ENCODE peak calls at places on chromosomes 11 and 22, in five cellular contexts. C, L, M, S and N are unnamed samples.

GRCh38 chr11:104163100-104164027 is 583 bp downstream of the PDGFD start:
- DNase-seq in M (peak), C (peak), L (peak), S (peak), N (peak)

GRCh38 chr22:19814428-19814827 is 40.2 kb downstream of the GNB1L start:
- DNase-seq in L (no peak), M (no peak), C (no peak), S (no peak), N (no peak)

GRCh38 chr11:27640954-27641353 is 59.3 kb downstream of the BDNF start:
- DNase-seq in S (no peak), M (no peak), C (no peak), L (no peak), N (no peak)

GRCh38 chr22:49523374-49524008 is 304.2 kb downstream of the BRD1 start:
- DNase-seq in C (no peak), M (no peak), L (no peak), S (no peak), N (no peak)

GRCh38 chr22:31867386-31868153 is 76.8 kb upstream of the YWHAH start:
- DNase-seq in S (no peak), L (no peak), M (no peak), C (peak), N (no peak)

GRCh38 chr11:117390743-117391142 is 63.1 kb downstream of the CEP164 start:
- DNase-seq in M (no peak), L (no peak), S (no peak), C (no peak), N (no peak)

GRCh38 chr22:45235851-45236342 is 4.8 kb downstream of the KIAA0930 start:
- DNase-seq in L (no peak), M (no peak), C (no peak), S (no peak), N (no peak)

GRCh38 chr22:45105281-45105700 is 58.4 kb upstream of the NUP50 start:
- DNase-seq in S (no peak), C (no peak), L (peak), M (no peak), N (peak)

GRCh38 chr22:20436309-20437252 is 1.0 kb downstream of the SCARF2 start:
- DNase-seq in C (peak), L (peak), M (peak), S (peak), N (peak)

GRCh38 chr11:100825610-100826009 is 138.5 kb downstream of the ARHGAP42 start:
- DNase-seq in C (no peak), L (no peak), M (no peak), S (no peak), N (no peak)

GRCh38 chr11:73939096-73939495 is 11.7 kb upstream of the DNAJB13 start:
- DNase-seq in M (peak), S (no peak), L (no peak), C (no peak), N (no peak)

GRCh38 chr11:110433393-110434333 is 3.9 kb downstream of the FDX1 start:
- DNase-seq in L (peak), C (no peak), M (peak), S (no peak), N (peak)

GRCh38 chr11:67056640-67057409 is at the start of gene RHOD:
- DNase-seq in S (peak), L (no peak), C (peak), M (peak), N (no peak)

GRCh38 chr11:14320020-14320419 is 39.0 kb downstream of the RRAS2 start:
- DNase-seq in S (no peak), L (peak), M (no peak), C (no peak), N (peak)

GRCh38 chr22:46149493-46149997 is 781 bp upstream of the PPARA start:
- DNase-seq in S (peak), L (no peak), C (peak), M (peak), N (peak)

GRCh38 chr11:85444479-85444878 is 182.7 kb downstream of the DLG2 start:
- DNase-seq in L (no peak), M (no peak), C (no peak), S (no peak), N (no peak)

GRCh38 chr22:43085658-43086606 is 3.3 kb downstream of the TTLL1 start:
- DNase-seq in M (no peak), L (no peak), S (no peak), C (no peak), N (no peak)

GRCh38 chr11:66683877-66684276 is 6.2 kb upstream of the RBM4B start:
- DNase-seq in S (no peak), M (no peak), C (no peak), L (no peak), N (no peak)

GRCh38 chr11:34614334-34615113 is 6.4 kb upstream of the EHF start:
- DNase-seq in M (no peak), L (peak), C (no peak), S (no peak), N (peak)

GRCh38 chr11:9875862-9876261 is 212.0 kb downstream of the SWAP70 start:
- DNase-seq in S (no peak), C (no peak), L (no peak), M (no peak), N (no peak)

GRCh38 chr11:6925636-6926207 is 504 bp upstream of the ZNF215 start:
- DNase-seq in S (no peak), M (peak), C (no peak), L (peak), N (peak)

GRCh38 chr11:10623797-10624761 is 55.6 kb upstream of the LYVE1 start:
- DNase-seq in S (no peak), L (peak), M (peak), C (peak), N (peak)

DNA sequence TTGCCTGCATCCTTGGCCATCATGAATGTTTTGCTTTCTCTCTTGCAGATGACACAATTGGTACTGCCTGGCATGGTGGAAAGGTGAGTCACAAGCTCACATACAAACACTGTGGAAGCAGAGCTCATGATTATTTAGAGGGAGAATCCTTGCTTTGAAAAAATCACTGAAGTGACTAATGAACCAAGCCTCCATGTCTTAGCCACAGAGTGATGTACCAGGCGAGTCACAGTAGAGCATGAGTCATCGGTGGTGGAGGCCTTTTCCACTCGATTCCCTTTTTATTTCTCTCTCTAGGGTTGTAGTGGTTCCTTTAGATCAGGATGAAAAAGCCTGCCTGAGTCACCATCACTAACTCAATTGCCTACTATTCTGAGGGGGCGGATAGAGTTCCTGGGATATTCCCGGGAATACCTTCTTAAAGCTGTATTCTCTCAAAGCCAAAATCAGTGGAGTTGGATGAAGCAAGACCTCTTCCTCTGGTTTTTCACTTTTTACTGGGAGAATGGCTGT is 49.6 kb upstream of the ALKBH3 start:
- DNase-seq in C (no peak), M (peak), S (peak), L (peak), N (peak)
- H3K18ac ChIP-seq in C (no peak), M (no peak), S (no peak), L (no peak), N (no peak)

DNA sequence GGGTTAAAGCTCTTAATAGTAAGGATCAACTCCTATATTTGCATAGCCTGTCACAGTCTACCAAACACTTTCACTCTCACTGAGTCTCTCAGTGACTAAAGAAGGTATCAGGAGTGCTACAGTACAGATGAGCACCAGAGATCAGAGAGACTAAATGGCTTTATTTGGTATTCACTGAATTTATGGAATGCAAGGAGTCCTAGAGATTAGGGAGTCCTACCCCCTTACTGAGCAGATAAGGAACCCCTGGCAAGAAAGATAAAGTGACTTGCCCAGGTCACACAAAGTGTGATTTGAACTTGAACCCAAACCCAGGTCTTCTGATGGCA is 396.4 kb upstream of the CCDC90B start:
- DNase-seq in S (no peak), M (peak), C (no peak), L (no peak), N (no peak)
- H3K4me3 ChIP-seq in S (no peak), M (no peak), C (no peak), L (no peak), N (no peak)

DNA sequence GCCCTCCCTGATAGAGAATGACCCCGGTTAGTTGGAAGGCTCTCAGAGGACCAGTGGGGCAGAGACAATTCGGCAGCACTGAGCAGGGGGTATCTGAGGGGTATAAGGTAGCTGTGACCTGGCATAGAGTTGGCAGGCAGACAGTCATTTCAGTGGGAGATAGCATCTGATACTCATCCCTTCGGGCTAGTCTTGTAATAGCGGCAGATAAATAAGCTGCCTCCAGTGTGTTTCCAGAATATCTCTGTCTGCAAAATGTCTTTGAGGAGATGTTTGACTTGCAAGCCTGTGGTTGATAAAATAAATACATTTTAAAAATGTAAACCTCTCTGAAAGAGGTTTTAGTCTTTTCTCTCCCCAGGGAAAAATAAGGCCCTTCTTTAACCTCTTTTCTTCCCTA is 54.2 kb downstream of the TEAD1 start:
- DNase-seq in C (no peak), L (peak), M (no peak), S (no peak), N (no peak)
- H3K18ac ChIP-seq in C (no peak), L (no peak), M (no peak), S (no peak), N (no peak)

GRCh38 chr22:37442537-37442936 is 15.3 kb upstream of the ELFN2 start:
- DNase-seq in C (no peak), S (no peak), L (peak), M (no peak), N (peak)
- H3K4me3 ChIP-seq in C (no peak), S (no peak), L (no peak), M (no peak), N (no peak)

DNA sequence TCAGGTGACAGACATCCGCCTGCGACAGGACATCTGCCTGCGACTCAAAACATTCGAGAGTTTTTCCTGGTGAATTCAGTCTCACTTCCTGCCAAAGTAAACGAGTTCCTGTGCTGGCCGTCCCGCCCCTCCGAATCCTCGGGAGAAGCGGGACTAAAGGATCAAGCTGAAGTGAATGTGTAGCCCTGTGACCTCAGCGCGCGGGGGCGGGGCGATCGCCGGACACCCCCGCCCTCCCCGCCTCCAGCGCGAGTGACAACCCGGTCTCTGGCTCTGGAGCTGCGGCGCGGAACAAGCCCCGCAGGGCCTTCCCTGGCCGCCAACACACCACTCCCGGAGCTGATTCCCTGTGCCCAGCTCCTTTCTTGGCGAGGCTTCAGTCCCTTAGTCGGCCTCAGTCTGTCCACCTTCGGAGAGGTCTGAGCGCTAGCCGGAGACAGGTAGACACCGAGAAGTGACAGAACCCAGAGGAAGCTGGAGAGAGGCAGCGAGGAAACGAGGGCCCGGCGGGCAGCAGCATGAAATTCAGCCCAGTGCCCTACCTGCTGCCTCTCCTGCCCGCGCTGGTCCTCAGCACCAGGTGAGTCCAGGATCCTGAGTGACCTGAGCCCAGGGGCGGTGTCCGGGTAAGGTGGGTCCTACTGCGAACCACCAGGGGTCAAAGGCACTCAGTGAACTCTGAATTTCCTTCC is 766.4 kb upstream of the LUZP2 start:
- DNase-seq in S (no peak), C (no peak), L (no peak), M (no peak), N (no peak)
- H3K18ac ChIP-seq in S (peak), C (peak), L (no peak), M (no peak), N (no peak)

DNA sequence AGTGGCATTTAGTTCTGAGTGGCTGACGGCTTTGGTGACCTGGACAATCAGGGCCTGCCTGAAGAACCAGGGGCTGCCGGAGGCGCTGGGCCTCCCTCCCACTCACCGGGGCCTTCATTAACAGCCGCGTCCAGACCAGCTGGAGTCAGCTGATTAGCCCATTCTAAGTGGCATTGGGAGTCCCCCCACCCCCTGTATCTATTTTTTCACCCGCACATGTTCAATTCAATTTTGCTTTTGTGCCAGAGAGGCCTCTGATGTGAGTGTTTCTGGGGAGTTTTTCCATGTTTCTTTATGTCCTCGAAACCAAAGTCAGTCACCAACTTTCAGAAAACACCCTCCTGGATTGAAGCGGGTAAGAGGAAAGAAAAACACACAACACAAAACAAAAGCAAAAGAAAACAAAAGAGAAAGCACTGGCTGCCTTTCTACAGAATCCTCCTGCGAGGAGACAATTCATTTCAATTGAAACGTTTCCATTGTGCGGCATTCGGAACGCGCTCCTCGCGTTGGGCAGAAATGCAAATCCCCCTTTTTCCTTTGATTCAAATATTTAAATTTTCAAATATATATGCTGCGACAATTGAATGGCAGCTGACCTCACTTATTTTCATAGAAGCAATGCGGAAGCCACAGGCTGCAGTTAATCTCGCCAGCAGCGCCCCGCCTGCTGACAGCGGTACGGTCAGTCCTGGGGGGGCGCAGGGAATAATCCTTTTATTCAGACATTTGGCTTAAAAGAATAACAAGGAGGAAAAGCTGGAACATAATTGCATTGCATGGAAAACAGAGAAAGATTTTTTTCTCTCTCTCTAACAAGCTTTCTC is 17.6 kb downstream of the CDKN1C start:
- DNase-seq in M (no peak), S (no peak), L (no peak), C (no peak), N (no peak)
- H3K4me3 ChIP-seq in M (no peak), S (no peak), L (no peak), C (no peak), N (no peak)

GRCh38 chr11:1262172-1263006 is 39.5 kb downstream of the MUC5B start:
- DNase-seq in C (peak), S (peak), M (peak), L (peak), N (peak)
- H3K18ac ChIP-seq in C (peak), S (peak), M (peak), L (no peak), N (no peak)

DNA sequence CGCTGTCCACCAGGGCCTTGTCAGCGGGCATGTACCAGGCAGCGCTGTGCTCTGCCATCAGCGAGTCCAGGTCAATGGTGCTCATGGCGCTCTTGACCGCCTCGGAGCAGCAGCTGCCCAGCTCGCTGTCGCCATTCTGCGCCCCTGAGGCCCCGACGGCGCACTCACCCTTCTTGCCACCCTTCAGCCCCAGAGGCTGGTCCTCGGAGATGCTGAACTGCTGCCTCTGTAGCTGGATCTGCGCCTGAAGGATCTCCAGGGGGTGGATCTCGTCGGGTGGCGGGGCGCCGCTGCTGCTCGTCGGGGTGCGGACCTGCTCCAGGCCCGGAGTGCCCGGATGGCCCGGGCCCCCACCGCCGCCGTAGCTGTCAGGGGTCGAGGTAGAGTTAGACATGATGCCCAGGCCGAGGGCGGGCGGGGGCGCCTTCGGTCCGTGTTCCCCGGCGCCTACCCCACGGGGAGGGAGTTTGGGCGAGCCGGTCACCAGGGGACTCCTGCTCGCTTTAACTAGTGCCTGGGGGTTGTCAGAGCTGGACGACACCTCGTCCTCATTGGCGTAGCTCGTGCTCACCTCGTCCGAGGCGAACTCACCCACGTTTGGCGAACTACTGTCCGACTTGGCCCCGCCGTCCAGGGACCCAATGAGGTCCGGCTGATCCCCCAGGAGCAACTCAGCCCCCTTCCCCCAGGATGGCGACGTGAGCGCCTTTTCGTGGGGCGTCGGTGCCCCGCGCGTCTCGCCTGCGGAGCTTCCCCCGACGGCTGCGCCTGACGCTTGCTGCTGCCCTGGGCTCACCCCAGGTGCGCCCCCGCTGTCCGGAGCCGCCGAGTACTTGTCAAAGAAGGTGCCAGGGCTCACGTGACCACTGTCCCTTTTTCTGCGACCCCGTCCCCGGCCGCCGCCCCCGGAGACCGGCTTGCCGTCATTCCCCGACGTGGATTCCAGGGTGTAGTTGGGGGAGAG is 4.4 kb downstream of the MN1 start:
- DNase-seq in M (no peak), C (no peak), L (no peak), S (no peak), N (no peak)
- H3K4me3 ChIP-seq in M (no peak), C (peak), L (no peak), S (peak), N (peak)